ENCODE peak calls at places on chromosomes 12 and 14, in five cellular contexts. One of them, this sample, is unnamed.
A peak's percentile ranks its signal among the peaks of the same experiment; 100 is the strongest.

GRCh38 chr14:83309833-83310232 is 1776.2 kb upstream of the SEL1L start:
- DNase-seq in fibroblast of lung: no peak
- DNase-seq in breast epithelium: no peak
- DNase-seq in stomach: no peak
- DNase-seq in CD8-positive, alpha-beta memory T cell: no peak
- DNase-seq in this sample: no peak

GRCh38 chr12:47903927-47904646 is 707 bp downstream of the VDR start:
- DNase-seq in fibroblast of lung: peak; percentile 89
- DNase-seq in breast epithelium: no peak
- DNase-seq in stomach: peak; percentile 66
- DNase-seq in CD8-positive, alpha-beta memory T cell: peak; percentile 72
- DNase-seq in this sample: peak; percentile 83

GRCh38 chr14:58488550-58488949 is 61.0 kb downstream of the KIAA0586 start:
- DNase-seq in fibroblast of lung: peak; percentile 57
- DNase-seq in breast epithelium: no peak
- DNase-seq in stomach: no peak
- DNase-seq in CD8-positive, alpha-beta memory T cell: no peak
- DNase-seq in this sample: peak; percentile 8

GRCh38 chr12:25155031-25155576 is 39.9 kb downstream of the DNAI7 start:
- DNase-seq in fibroblast of lung: peak; percentile 33
- DNase-seq in breast epithelium: no peak
- DNase-seq in stomach: no peak
- DNase-seq in CD8-positive, alpha-beta memory T cell: no peak
- DNase-seq in this sample: peak; percentile 68

GRCh38 chr12:130018614-130019013 is 114.8 kb upstream of the TMEM132D start:
- DNase-seq in fibroblast of lung: no peak
- DNase-seq in breast epithelium: no peak
- DNase-seq in stomach: no peak
- DNase-seq in CD8-positive, alpha-beta memory T cell: no peak
- DNase-seq in this sample: no peak

GRCh38 chr14:49512571-49512970 is 73.6 kb downstream of the RPS29 start:
- DNase-seq in fibroblast of lung: no peak
- DNase-seq in breast epithelium: no peak
- DNase-seq in stomach: no peak
- DNase-seq in CD8-positive, alpha-beta memory T cell: no peak
- DNase-seq in this sample: no peak

GRCh38 chr14:22570132-22570949 is 18.7 kb downstream of the DAD1 start:
- DNase-seq in fibroblast of lung: peak; percentile 63
- DNase-seq in breast epithelium: no peak
- DNase-seq in stomach: peak; percentile 79
- DNase-seq in CD8-positive, alpha-beta memory T cell: peak; percentile 93
- DNase-seq in this sample: peak; percentile 88

GRCh38 chr12:96719671-96720362 is 187.2 kb upstream of the NEDD1 start:
- DNase-seq in fibroblast of lung: peak; percentile 18
- DNase-seq in breast epithelium: no peak
- DNase-seq in stomach: no peak
- DNase-seq in CD8-positive, alpha-beta memory T cell: no peak
- DNase-seq in this sample: peak; percentile 65

GRCh38 chr14:59969319-59969718 is 49.4 kb downstream of the LRRC9 start:
- DNase-seq in fibroblast of lung: peak; percentile 38
- DNase-seq in breast epithelium: no peak
- DNase-seq in stomach: no peak
- DNase-seq in CD8-positive, alpha-beta memory T cell: no peak
- DNase-seq in this sample: peak; percentile 48

GRCh38 chr12:70798016-70798768 is 122.3 kb downstream of the PTPRR start:
- DNase-seq in fibroblast of lung: no peak
- DNase-seq in breast epithelium: no peak
- DNase-seq in stomach: no peak
- DNase-seq in CD8-positive, alpha-beta memory T cell: no peak
- DNase-seq in this sample: no peak

GRCh38 chr14:58298880-58299664 is 717 bp downstream of the ARID4A start:
- DNase-seq in fibroblast of lung: no peak
- DNase-seq in breast epithelium: no peak
- DNase-seq in stomach: peak; percentile 30
- DNase-seq in CD8-positive, alpha-beta memory T cell: peak; percentile 64
- DNase-seq in this sample: peak; percentile 7

GRCh38 chr12:27869567-27869966 is 89.5 kb upstream of the MANSC4 start:
- DNase-seq in fibroblast of lung: no peak
- DNase-seq in breast epithelium: no peak
- DNase-seq in stomach: no peak
- DNase-seq in CD8-positive, alpha-beta memory T cell: no peak
- DNase-seq in this sample: no peak

GRCh38 chr14:59321184-59321952 is 132.9 kb downstream of the DAAM1 start:
- DNase-seq in fibroblast of lung: peak; percentile 82
- DNase-seq in breast epithelium: no peak
- DNase-seq in stomach: no peak
- DNase-seq in CD8-positive, alpha-beta memory T cell: no peak
- DNase-seq in this sample: peak; percentile 80

GRCh38 chr12:121465921-121466799 is 66.2 kb downstream of the RNF34 start:
- DNase-seq in fibroblast of lung: peak; percentile 15
- DNase-seq in breast epithelium: no peak
- DNase-seq in stomach: peak; percentile 29
- DNase-seq in CD8-positive, alpha-beta memory T cell: peak; percentile 65
- DNase-seq in this sample: no peak

GRCh38 chr14:69554500-69554899 is 20.2 kb downstream of the CCDC177 start:
- DNase-seq in fibroblast of lung: no peak
- DNase-seq in breast epithelium: no peak
- DNase-seq in stomach: no peak
- DNase-seq in CD8-positive, alpha-beta memory T cell: no peak
- DNase-seq in this sample: no peak

DNA sequence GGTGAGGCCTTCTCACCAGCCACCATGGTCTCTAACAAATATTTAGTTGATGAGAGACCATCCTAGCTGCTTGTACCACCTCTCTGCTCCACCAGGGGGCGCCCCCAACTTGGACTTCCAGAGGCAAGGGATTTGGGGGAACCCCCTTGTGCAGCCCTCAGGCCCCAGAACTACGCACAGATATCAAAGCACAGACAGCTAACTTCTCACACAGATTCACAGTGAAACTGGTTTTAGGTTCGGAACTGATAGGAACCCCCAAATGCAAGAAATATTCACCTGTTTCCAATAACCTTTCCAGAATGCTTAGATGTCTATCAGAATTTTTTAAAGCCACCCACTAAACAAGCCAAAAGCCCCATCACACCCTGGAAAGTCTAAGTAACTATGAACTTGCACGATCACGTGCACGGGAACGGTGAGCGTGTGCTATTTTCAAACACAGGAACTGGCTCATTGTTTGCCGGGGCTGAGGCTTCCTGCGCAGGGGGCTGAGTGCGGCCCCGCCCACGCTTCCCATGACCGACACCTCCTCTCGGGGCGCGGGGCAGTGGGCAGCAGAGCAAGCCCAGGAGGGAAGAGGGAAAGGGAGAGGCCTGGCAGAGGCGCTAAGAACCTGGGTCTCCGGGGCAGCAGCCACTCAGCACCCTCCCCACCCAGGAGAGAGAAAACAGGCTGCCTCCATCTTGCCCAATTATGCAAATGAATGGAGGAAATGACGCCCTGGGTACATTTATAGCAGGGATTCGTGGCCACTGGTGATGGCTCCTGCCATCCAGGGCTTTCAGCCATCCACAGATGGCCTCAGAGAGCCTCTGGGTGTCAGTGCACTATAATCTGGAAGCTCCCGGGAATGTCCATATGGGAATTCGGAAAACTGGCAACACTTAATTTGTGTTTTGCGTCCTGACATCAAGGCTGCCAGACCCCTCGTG is 79.4 kb upstream of the GPR68 start:
- DNase-seq in fibroblast of lung: peak; percentile 41
- DNase-seq in breast epithelium: peak; percentile 87
- DNase-seq in stomach: peak; percentile 90
- DNase-seq in CD8-positive, alpha-beta memory T cell: peak; percentile 94
- DNase-seq in this sample: peak; percentile 73
- H3K4me3 ChIP-seq in fibroblast of lung: peak overlapping the region; percentile 40
- H3K4me3 ChIP-seq in breast epithelium: peak overlapping the region; percentile 65
- H3K4me3 ChIP-seq in stomach: peak overlapping the region; percentile 36
- H3K4me3 ChIP-seq in CD8-positive, alpha-beta memory T cell: peak overlapping the region; percentile 32
- H3K4me3 ChIP-seq in this sample: peak overlapping the region; percentile 46

DNA sequence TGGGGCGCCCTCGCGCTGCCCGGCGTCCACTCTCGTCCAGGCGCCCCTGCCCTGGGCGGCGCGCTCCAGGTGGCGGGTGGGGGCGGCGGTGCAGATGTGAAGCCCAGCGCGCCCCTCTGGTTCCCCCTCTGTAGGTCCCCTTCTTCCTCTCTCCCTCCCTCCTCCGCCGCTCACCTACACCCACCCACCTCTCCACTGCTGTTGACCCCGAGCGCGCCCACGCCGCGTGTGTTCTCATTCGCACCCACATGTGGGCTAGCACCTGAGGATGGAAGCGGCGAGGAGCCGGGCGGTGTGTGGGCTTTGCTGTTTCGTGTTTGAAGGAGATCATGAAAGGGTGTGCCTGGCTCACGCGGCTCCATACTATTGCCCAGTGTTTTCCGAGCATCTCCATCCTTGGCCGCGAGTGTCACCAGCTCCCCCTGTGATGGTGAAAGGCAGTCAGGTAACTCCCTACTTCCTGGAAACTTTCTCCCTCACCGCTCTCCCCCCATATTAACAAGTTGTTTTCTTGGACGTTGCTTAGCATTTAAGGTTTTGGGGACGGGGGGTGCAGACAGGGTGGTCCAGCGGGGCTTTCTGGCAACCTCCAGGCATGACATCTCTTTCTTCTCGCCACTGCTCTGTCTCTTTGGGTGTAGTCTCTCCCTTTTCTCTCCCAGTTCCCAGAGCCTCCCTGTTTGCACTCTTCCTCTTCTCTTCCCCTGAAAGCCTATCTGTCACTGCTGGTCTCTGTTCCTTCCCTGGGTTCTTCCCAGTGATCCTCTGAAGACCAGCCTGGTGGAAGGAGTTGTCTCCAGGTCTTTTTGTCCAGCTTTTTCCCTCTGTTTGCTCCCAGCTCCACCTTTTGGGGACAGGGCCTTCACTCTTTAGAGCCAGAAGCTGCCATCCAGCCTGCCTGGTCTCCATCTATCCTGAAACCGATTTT is 1.6 kb downstream of the CACNA1C start:
- DNase-seq in fibroblast of lung: no peak
- DNase-seq in breast epithelium: no peak
- DNase-seq in stomach: no peak
- DNase-seq in CD8-positive, alpha-beta memory T cell: no peak
- DNase-seq in this sample: no peak
- H3K4me3 ChIP-seq in fibroblast of lung: peak overlapping the region; percentile 96
- H3K4me3 ChIP-seq in breast epithelium: peak overlapping the region; percentile 77
- H3K4me3 ChIP-seq in stomach: peak overlapping the region; percentile 63
- H3K4me3 ChIP-seq in CD8-positive, alpha-beta memory T cell: no peak overlapping the region
- H3K4me3 ChIP-seq in this sample: peak overlapping the region; percentile 48

GRCh38 chr12:751192-751827 is 1.1 kb upstream of the WNK1 start:
- DNase-seq in fibroblast of lung: peak; percentile 96
- DNase-seq in breast epithelium: peak; percentile 79
- DNase-seq in stomach: peak; percentile 92
- DNase-seq in CD8-positive, alpha-beta memory T cell: peak; percentile 86
- DNase-seq in this sample: peak; percentile 97

GRCh38 chr12:750356-751191 is 1.8 kb upstream of the WNK1 start:
- DNase-seq in fibroblast of lung: no peak
- DNase-seq in breast epithelium: no peak
- DNase-seq in stomach: no peak
- DNase-seq in CD8-positive, alpha-beta memory T cell: no peak
- DNase-seq in this sample: no peak

GRCh38 chr12:752673-753400 is 458 bp downstream of the WNK1 start:
- DNase-seq in fibroblast of lung: peak; percentile 42
- DNase-seq in breast epithelium: no peak
- DNase-seq in stomach: peak; percentile 68
- DNase-seq in CD8-positive, alpha-beta memory T cell: peak; percentile 64
- DNase-seq in this sample: peak; percentile 45

GRCh38 chr12:753401-754237 is 1.2 kb downstream of the WNK1 start:
- DNase-seq in fibroblast of lung: peak; percentile 21
- DNase-seq in breast epithelium: peak; percentile 59
- DNase-seq in stomach: peak; percentile 51
- DNase-seq in CD8-positive, alpha-beta memory T cell: peak; percentile 75
- DNase-seq in this sample: peak; percentile 23

DNA sequence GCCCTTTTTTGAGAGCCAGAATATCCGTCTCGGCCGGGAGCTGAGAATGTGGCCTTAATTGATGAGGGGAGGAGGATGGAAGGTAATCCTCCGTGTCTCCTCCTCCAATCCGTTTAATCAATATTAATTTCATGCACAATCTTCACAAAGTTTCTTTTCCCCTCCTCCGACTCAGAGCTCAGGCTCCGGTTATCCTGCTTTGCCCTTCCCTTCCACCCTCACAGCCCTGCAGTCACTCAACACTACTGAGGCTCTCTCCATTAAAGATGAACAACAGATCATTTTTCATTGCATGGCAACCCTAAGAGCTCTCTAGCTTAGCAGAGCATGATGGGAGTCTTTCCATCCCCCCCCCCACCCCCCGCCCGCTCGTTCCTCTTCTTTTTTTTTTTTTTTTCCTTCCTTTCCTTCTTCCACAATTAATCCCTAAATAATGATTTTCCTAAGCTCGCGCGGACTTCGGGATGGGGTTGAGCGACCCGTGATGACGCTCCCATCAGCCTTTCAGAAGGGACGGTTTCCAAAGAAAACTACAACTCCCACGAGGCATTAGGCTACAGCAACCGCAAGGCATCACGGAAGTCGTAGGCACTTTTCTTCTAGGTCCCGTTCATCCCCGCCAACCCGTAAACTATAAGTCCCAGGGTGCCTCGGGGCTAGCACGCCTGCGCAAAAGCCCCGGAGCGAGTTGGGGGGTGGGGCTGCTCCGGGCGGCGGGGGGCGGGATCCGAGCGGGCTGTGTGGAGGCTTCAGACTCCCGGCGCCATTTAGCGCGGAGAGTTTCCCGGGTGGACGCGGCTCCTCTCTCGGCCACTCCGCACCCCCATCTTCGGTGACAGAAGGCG is at the start of gene WNK1:
- DNase-seq in fibroblast of lung: peak; percentile 99
- DNase-seq in breast epithelium: peak; percentile 98
- DNase-seq in stomach: peak; percentile 98
- DNase-seq in CD8-positive, alpha-beta memory T cell: peak; percentile 98
- DNase-seq in this sample: peak; percentile 99
- H3K4me3 ChIP-seq in fibroblast of lung: peak within 1 kb of the TSS; percentile 89
- H3K4me3 ChIP-seq in breast epithelium: peak within 1 kb of the TSS; percentile 96
- H3K4me3 ChIP-seq in stomach: peak within 1 kb of the TSS; percentile 88
- H3K4me3 ChIP-seq in CD8-positive, alpha-beta memory T cell: peak within 1 kb of the TSS; percentile 80
- H3K4me3 ChIP-seq in this sample: peak within 1 kb of the TSS; percentile 91

DNA sequence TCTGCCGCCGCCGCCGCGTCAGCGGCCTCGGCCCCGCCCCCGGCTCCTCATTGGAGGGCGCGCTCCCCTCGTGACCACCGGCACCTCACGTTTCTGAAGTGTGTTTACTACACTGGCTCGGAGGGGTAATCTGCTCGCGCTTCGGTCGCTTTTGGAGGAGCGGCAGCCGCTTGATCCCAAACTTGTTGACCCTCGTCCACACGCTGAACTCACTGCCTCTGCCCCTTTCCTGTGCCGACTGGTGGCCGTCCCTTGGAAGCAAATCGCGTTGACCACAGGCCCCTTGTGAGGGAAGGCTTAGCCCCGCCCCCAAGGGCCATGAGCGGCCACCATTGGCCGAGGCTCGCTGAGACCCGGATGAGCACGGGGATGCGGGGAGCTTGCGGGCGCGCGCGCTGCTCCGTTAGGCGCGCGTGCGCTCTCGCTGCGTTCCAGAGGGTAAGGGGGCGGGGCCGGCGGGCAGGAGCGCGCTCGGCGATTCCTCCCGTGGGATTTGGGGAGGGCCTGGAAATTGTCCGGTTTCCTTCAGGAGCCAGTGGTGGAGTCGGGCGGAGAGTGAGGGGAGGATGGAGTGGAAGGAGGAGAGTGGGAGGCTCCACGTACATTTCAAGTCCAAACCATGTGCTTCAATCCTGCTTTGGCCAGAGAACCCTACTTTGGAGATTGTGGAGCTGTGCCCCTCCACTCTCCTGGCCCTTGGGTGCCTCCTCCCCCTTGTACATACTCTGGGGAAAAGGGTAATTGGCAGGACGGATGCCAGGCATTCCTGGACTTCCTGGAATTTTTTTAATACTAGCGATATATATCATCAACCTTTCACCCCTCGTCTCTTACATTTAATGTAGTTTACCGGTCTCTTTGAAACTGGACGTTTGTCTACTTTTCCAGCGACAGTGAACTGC is at the start of gene CRY1:
- DNase-seq in fibroblast of lung: peak; percentile 92
- DNase-seq in breast epithelium: peak; percentile 94
- DNase-seq in stomach: peak; percentile 96
- DNase-seq in CD8-positive, alpha-beta memory T cell: peak; percentile 95
- DNase-seq in this sample: peak; percentile 96
- H3K4me3 ChIP-seq in fibroblast of lung: peak within 1 kb of the TSS; percentile 83
- H3K4me3 ChIP-seq in breast epithelium: peak within 1 kb of the TSS; percentile 80
- H3K4me3 ChIP-seq in stomach: peak within 1 kb of the TSS; percentile 80
- H3K4me3 ChIP-seq in CD8-positive, alpha-beta memory T cell: peak within 1 kb of the TSS; percentile 68
- H3K4me3 ChIP-seq in this sample: peak within 1 kb of the TSS; percentile 88